ENCODE peak calls at places on chromosomes 5 and 9, in seven cellular contexts. One of them, this sample, is unnamed.

GRCh38 chr9:607417-607816 is 234.1 kb upstream of the DMRT1 start:
- DNase-seq in tibial artery: no peak
- DNase-seq in left ventricle myocardium inferior: no peak
- DNase-seq in brain microvascular endothelial cell: no peak
- DNase-seq in mesendoderm: no peak
- DNase-seq in keratinocyte: peak; percentile 94
- DNase-seq in CD4-positive, CD25-positive, alpha-beta regulatory T cell: no peak
- DNase-seq in this sample: no peak

GRCh38 chr5:82418608-82418950 is 140.4 kb upstream of the RPS23 start:
- DNase-seq in CD4-positive, CD25-positive, alpha-beta regulatory T cell: no peak
- DNase-seq in tibial artery: no peak
- DNase-seq in mesendoderm: no peak
- DNase-seq in keratinocyte: no peak
- DNase-seq in left ventricle myocardium inferior: no peak
- DNase-seq in brain microvascular endothelial cell: no peak
- DNase-seq in this sample: no peak

GRCh38 chr9:35603506-35603985 is 1.5 kb upstream of the TESK1 start:
- DNase-seq in mesendoderm: no peak
- DNase-seq in CD4-positive, CD25-positive, alpha-beta regulatory T cell: no peak
- DNase-seq in brain microvascular endothelial cell: peak; percentile 53
- DNase-seq in tibial artery: peak; percentile 94
- DNase-seq in left ventricle myocardium inferior: peak; percentile 67
- DNase-seq in keratinocyte: no peak
- DNase-seq in this sample: no peak

GRCh38 chr9:102069969-102070368 is 331.5 kb upstream of the GRIN3A start:
- DNase-seq in keratinocyte: no peak
- DNase-seq in tibial artery: no peak
- DNase-seq in left ventricle myocardium inferior: no peak
- DNase-seq in CD4-positive, CD25-positive, alpha-beta regulatory T cell: no peak
- DNase-seq in brain microvascular endothelial cell: peak; percentile 51
- DNase-seq in mesendoderm: no peak
- DNase-seq in this sample: no peak

GRCh38 chr5:178392386-178392785 is 159.8 kb upstream of the PHYKPL start:
- DNase-seq in brain microvascular endothelial cell: no peak
- DNase-seq in left ventricle myocardium inferior: no peak
- DNase-seq in mesendoderm: no peak
- DNase-seq in keratinocyte: no peak
- DNase-seq in tibial artery: no peak
- DNase-seq in CD4-positive, CD25-positive, alpha-beta regulatory T cell: no peak
- DNase-seq in this sample: peak; percentile 20

GRCh38 chr5:429453-430188 is 13.4 kb upstream of the EXOC3 start:
- DNase-seq in mesendoderm: no peak
- DNase-seq in tibial artery: peak; percentile 59
- DNase-seq in keratinocyte: no peak
- DNase-seq in left ventricle myocardium inferior: no peak
- DNase-seq in brain microvascular endothelial cell: peak; percentile 38
- DNase-seq in CD4-positive, CD25-positive, alpha-beta regulatory T cell: no peak
- DNase-seq in this sample: peak; percentile 72

GRCh38 chr5:58925627-58926545 is 343.0 kb downstream of the RAB3C start:
- DNase-seq in tibial artery: no peak
- DNase-seq in left ventricle myocardium inferior: no peak
- DNase-seq in CD4-positive, CD25-positive, alpha-beta regulatory T cell: no peak
- DNase-seq in brain microvascular endothelial cell: no peak
- DNase-seq in mesendoderm: no peak
- DNase-seq in keratinocyte: no peak
- DNase-seq in this sample: peak; percentile 43

GRCh38 chr9:121326130-121326838 is 43.8 kb downstream of the STOM start:
- DNase-seq in CD4-positive, CD25-positive, alpha-beta regulatory T cell: no peak
- DNase-seq in tibial artery: peak; percentile 99
- DNase-seq in mesendoderm: peak; percentile 87
- DNase-seq in brain microvascular endothelial cell: peak; percentile 31
- DNase-seq in keratinocyte: no peak
- DNase-seq in left ventricle myocardium inferior: peak; percentile 89
- DNase-seq in this sample: no peak

GRCh38 chr5:37116359-37116758 is 132.8 kb downstream of the CPLANE1 start:
- DNase-seq in left ventricle myocardium inferior: no peak
- DNase-seq in tibial artery: no peak
- DNase-seq in CD4-positive, CD25-positive, alpha-beta regulatory T cell: no peak
- DNase-seq in keratinocyte: no peak
- DNase-seq in mesendoderm: no peak
- DNase-seq in brain microvascular endothelial cell: no peak
- DNase-seq in this sample: no peak

GRCh38 chr9:78406146-78406545 is 109.2 kb downstream of the PSAT1 start:
- DNase-seq in brain microvascular endothelial cell: no peak
- DNase-seq in mesendoderm: no peak
- DNase-seq in CD4-positive, CD25-positive, alpha-beta regulatory T cell: no peak
- DNase-seq in keratinocyte: no peak
- DNase-seq in left ventricle myocardium inferior: no peak
- DNase-seq in tibial artery: no peak
- DNase-seq in this sample: no peak

GRCh38 chr9:34592895-34593601 is 3.5 kb upstream of the CNTFR start:
- DNase-seq in keratinocyte: no peak
- DNase-seq in tibial artery: peak; percentile 88
- DNase-seq in brain microvascular endothelial cell: no peak
- DNase-seq in CD4-positive, CD25-positive, alpha-beta regulatory T cell: no peak
- DNase-seq in left ventricle myocardium inferior: peak; percentile 81
- DNase-seq in mesendoderm: no peak
- DNase-seq in this sample: peak; percentile 93

GRCh38 chr9:97615439-97616072 is 17.6 kb downstream of the TSTD2 start:
- DNase-seq in left ventricle myocardium inferior: no peak
- DNase-seq in CD4-positive, CD25-positive, alpha-beta regulatory T cell: peak; percentile 59
- DNase-seq in brain microvascular endothelial cell: peak; percentile 52
- DNase-seq in mesendoderm: peak; percentile 61
- DNase-seq in keratinocyte: no peak
- DNase-seq in tibial artery: no peak
- DNase-seq in this sample: peak; percentile 62

GRCh38 chr9:133056533-133056932 is 5.2 kb upstream of the CEL start:
- DNase-seq in brain microvascular endothelial cell: no peak
- DNase-seq in mesendoderm: no peak
- DNase-seq in tibial artery: no peak
- DNase-seq in CD4-positive, CD25-positive, alpha-beta regulatory T cell: no peak
- DNase-seq in left ventricle myocardium inferior: no peak
- DNase-seq in keratinocyte: no peak
- DNase-seq in this sample: no peak

GRCh38 chr5:163347671-163348070 is 89.7 kb upstream of the CCNG1 start:
- DNase-seq in left ventricle myocardium inferior: no peak
- DNase-seq in CD4-positive, CD25-positive, alpha-beta regulatory T cell: peak; percentile 45
- DNase-seq in mesendoderm: peak; percentile 76
- DNase-seq in keratinocyte: peak; percentile 1
- DNase-seq in tibial artery: no peak
- DNase-seq in brain microvascular endothelial cell: peak; percentile 51
- DNase-seq in this sample: peak; percentile 72

GRCh38 chr5:64384761-64385160 is 121.1 kb upstream of the RGS7BP start:
- DNase-seq in tibial artery: no peak
- DNase-seq in left ventricle myocardium inferior: no peak
- DNase-seq in brain microvascular endothelial cell: peak; percentile 60
- DNase-seq in CD4-positive, CD25-positive, alpha-beta regulatory T cell: no peak
- DNase-seq in keratinocyte: no peak
- DNase-seq in mesendoderm: peak; percentile 40
- DNase-seq in this sample: peak; percentile 7

GRCh38 chr5:175219256-175219835 is 224.6 kb downstream of the DRD1 start:
- DNase-seq in CD4-positive, CD25-positive, alpha-beta regulatory T cell: no peak
- DNase-seq in mesendoderm: no peak
- DNase-seq in left ventricle myocardium inferior: no peak
- DNase-seq in tibial artery: no peak
- DNase-seq in keratinocyte: no peak
- DNase-seq in brain microvascular endothelial cell: no peak
- DNase-seq in this sample: no peak

GRCh38 chr5:23466401-23466886 is 41.0 kb upstream of the PRDM9 start:
- DNase-seq in left ventricle myocardium inferior: no peak
- DNase-seq in mesendoderm: no peak
- DNase-seq in brain microvascular endothelial cell: peak; percentile 24
- DNase-seq in tibial artery: no peak
- DNase-seq in keratinocyte: no peak
- DNase-seq in CD4-positive, CD25-positive, alpha-beta regulatory T cell: no peak
- DNase-seq in this sample: no peak

GRCh38 chr9:35646583-35647265 is 4.0 kb downstream of the SIT1 start:
- DNase-seq in brain microvascular endothelial cell: peak; percentile 81
- DNase-seq in left ventricle myocardium inferior: peak; percentile 93
- DNase-seq in tibial artery: peak; percentile 96
- DNase-seq in keratinocyte: no peak
- DNase-seq in mesendoderm: peak; percentile 92
- DNase-seq in CD4-positive, CD25-positive, alpha-beta regulatory T cell: peak; percentile 93
- DNase-seq in this sample: peak; percentile 98

GRCh38 chr5:156396830-156397081 is 69.8 kb downstream of the SGCD start:
- DNase-seq in keratinocyte: no peak
- DNase-seq in mesendoderm: peak; percentile 14
- DNase-seq in tibial artery: no peak
- DNase-seq in left ventricle myocardium inferior: no peak
- DNase-seq in brain microvascular endothelial cell: no peak
- DNase-seq in CD4-positive, CD25-positive, alpha-beta regulatory T cell: no peak
- DNase-seq in this sample: no peak

GRCh38 chr5:58849995-58850667 is 267.3 kb downstream of the RAB3C start:
- DNase-seq in keratinocyte: no peak
- DNase-seq in mesendoderm: peak; percentile 97
- DNase-seq in left ventricle myocardium inferior: no peak
- DNase-seq in CD4-positive, CD25-positive, alpha-beta regulatory T cell: no peak
- DNase-seq in brain microvascular endothelial cell: peak; percentile 6
- DNase-seq in tibial artery: no peak
- DNase-seq in this sample: peak; percentile 31

GRCh38 chr5:140554454-140554853 is 2.8 kb downstream of the SRA1 start:
- DNase-seq in keratinocyte: no peak
- DNase-seq in mesendoderm: no peak
- DNase-seq in brain microvascular endothelial cell: peak; percentile 73
- DNase-seq in left ventricle myocardium inferior: no peak
- DNase-seq in CD4-positive, CD25-positive, alpha-beta regulatory T cell: no peak
- DNase-seq in tibial artery: no peak
- DNase-seq in this sample: no peak

GRCh38 chr5:140557965-140558364 is 692 bp upstream of the SRA1 start:
- DNase-seq in tibial artery: no peak
- DNase-seq in left ventricle myocardium inferior: no peak
- DNase-seq in mesendoderm: no peak
- DNase-seq in CD4-positive, CD25-positive, alpha-beta regulatory T cell: no peak
- DNase-seq in brain microvascular endothelial cell: no peak
- DNase-seq in keratinocyte: no peak
- DNase-seq in this sample: no peak

GRCh38 chr5:140557136-140557805 is at the start of gene SRA1:
- DNase-seq in left ventricle myocardium inferior: peak; percentile 94
- DNase-seq in mesendoderm: peak; percentile 95
- DNase-seq in tibial artery: peak; percentile 94
- DNase-seq in brain microvascular endothelial cell: peak; percentile 91
- DNase-seq in keratinocyte: peak; percentile 45
- DNase-seq in CD4-positive, CD25-positive, alpha-beta regulatory T cell: peak; percentile 77
- DNase-seq in this sample: peak; percentile 97

GRCh38 chr5:140556438-140556837 is 835 bp downstream of the SRA1 start:
- DNase-seq in CD4-positive, CD25-positive, alpha-beta regulatory T cell: peak; percentile 17
- DNase-seq in mesendoderm: no peak
- DNase-seq in keratinocyte: no peak
- DNase-seq in tibial artery: no peak
- DNase-seq in brain microvascular endothelial cell: no peak
- DNase-seq in left ventricle myocardium inferior: no peak
- DNase-seq in this sample: no peak

GRCh38 chr5:140555747-140556312 is 1.4 kb downstream of the SRA1 start:
- DNase-seq in tibial artery: no peak
- DNase-seq in brain microvascular endothelial cell: no peak
- DNase-seq in left ventricle myocardium inferior: no peak
- DNase-seq in keratinocyte: no peak
- DNase-seq in CD4-positive, CD25-positive, alpha-beta regulatory T cell: no peak
- DNase-seq in mesendoderm: no peak
- DNase-seq in this sample: no peak
- H3K4me3 ChIP-seq in tibial artery: no peak overlapping the region
- H3K4me3 ChIP-seq in brain microvascular endothelial cell: peak overlapping the region; percentile 84
- H3K4me3 ChIP-seq in left ventricle myocardium inferior: peak overlapping the region; percentile 80
- H3K4me3 ChIP-seq in keratinocyte: peak overlapping the region; percentile 66
- H3K4me3 ChIP-seq in CD4-positive, CD25-positive, alpha-beta regulatory T cell: peak overlapping the region; percentile 88
- H3K4me3 ChIP-seq in mesendoderm: no peak overlapping the region
- H3K4me3 ChIP-seq in this sample: peak overlapping the region; percentile 82

DNA sequence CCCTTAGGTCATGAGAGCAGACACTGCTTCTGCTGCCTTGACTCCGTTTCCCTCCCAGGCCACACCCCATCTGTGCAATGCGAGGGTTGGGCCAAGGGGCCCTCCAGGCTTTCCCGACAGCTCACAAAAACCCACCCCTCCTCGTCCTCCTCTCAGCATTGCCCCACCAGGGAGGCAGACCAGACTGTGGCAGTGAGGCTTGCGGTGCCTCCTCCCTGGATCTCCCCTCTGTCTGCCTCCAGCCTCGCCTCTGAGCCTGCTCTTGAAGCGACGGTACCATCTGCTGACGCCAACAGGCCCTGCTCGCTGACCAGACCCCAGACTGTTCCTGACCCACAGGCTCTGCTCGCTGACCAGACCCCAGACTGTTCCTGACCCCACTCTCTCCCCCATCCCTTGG is 99.2 kb upstream of the CACNA1B start:
- DNase-seq in left ventricle myocardium inferior: no peak
- DNase-seq in tibial artery: no peak
- DNase-seq in CD4-positive, CD25-positive, alpha-beta regulatory T cell: no peak
- DNase-seq in keratinocyte: no peak
- DNase-seq in brain microvascular endothelial cell: no peak
- DNase-seq in mesendoderm: no peak
- DNase-seq in this sample: no peak
- H3K36me3 ChIP-seq in left ventricle myocardium inferior: peaks cover 82% of the 10 kb centered on the region
- H3K36me3 ChIP-seq in tibial artery: peaks cover 63% of the 10 kb centered on the region
- H3K36me3 ChIP-seq in CD4-positive, CD25-positive, alpha-beta regulatory T cell: peaks cover 78% of the 10 kb centered on the region
- H3K36me3 ChIP-seq in keratinocyte: peaks cover 46% of the 10 kb centered on the region
- H3K36me3 ChIP-seq in brain microvascular endothelial cell: peaks cover 30% of the 10 kb centered on the region
- H3K36me3 ChIP-seq in mesendoderm: peaks cover 7% of the 10 kb centered on the region
- H3K36me3 ChIP-seq in this sample: peaks cover 35% of the 10 kb centered on the region

GRCh38 chr5:133687212-133688051 is 75.1 kb upstream of the FSTL4 start:
- DNase-seq in keratinocyte: no peak
- DNase-seq in mesendoderm: peak; percentile 76
- DNase-seq in CD4-positive, CD25-positive, alpha-beta regulatory T cell: no peak
- DNase-seq in left ventricle myocardium inferior: no peak
- DNase-seq in tibial artery: no peak
- DNase-seq in brain microvascular endothelial cell: no peak
- DNase-seq in this sample: no peak

GRCh38 chr5:133685402-133686018 is 73.2 kb upstream of the FSTL4 start:
- DNase-seq in left ventricle myocardium inferior: no peak
- DNase-seq in CD4-positive, CD25-positive, alpha-beta regulatory T cell: no peak
- DNase-seq in mesendoderm: no peak
- DNase-seq in tibial artery: peak; percentile 72
- DNase-seq in keratinocyte: no peak
- DNase-seq in brain microvascular endothelial cell: no peak
- DNase-seq in this sample: no peak

GRCh38 chr5:133688386-133688785 is 76.0 kb upstream of the FSTL4 start:
- DNase-seq in keratinocyte: no peak
- DNase-seq in brain microvascular endothelial cell: no peak
- DNase-seq in CD4-positive, CD25-positive, alpha-beta regulatory T cell: no peak
- DNase-seq in mesendoderm: no peak
- DNase-seq in tibial artery: no peak
- DNase-seq in left ventricle myocardium inferior: no peak
- DNase-seq in this sample: no peak

GRCh38 chr5:133683646-133684290 is 71.4 kb upstream of the FSTL4 start:
- DNase-seq in brain microvascular endothelial cell: no peak
- DNase-seq in mesendoderm: no peak
- DNase-seq in CD4-positive, CD25-positive, alpha-beta regulatory T cell: no peak
- DNase-seq in tibial artery: peak; percentile 20
- DNase-seq in left ventricle myocardium inferior: no peak
- DNase-seq in keratinocyte: no peak
- DNase-seq in this sample: no peak

GRCh38 chr5:133686566-133686965 is 74.2 kb upstream of the FSTL4 start:
- DNase-seq in left ventricle myocardium inferior: no peak
- DNase-seq in CD4-positive, CD25-positive, alpha-beta regulatory T cell: no peak
- DNase-seq in brain microvascular endothelial cell: no peak
- DNase-seq in mesendoderm: no peak
- DNase-seq in tibial artery: no peak
- DNase-seq in keratinocyte: no peak
- DNase-seq in this sample: no peak
- H3K27me3 ChIP-seq in left ventricle myocardium inferior: peaks cover 99% of the 10 kb centered on the region
- H3K27me3 ChIP-seq in CD4-positive, CD25-positive, alpha-beta regulatory T cell: no peaks in the 10 kb centered on the region
- H3K27me3 ChIP-seq in brain microvascular endothelial cell: no peaks in the 10 kb centered on the region
- H3K27me3 ChIP-seq in mesendoderm: no peaks in the 10 kb centered on the region
- H3K27me3 ChIP-seq in tibial artery: peaks cover 37% of the 10 kb centered on the region
- H3K27me3 ChIP-seq in keratinocyte: peaks cover 11% of the 10 kb centered on the region
- H3K27me3 ChIP-seq in this sample: no peaks in the 10 kb centered on the region

GRCh38 chr5:50420343-50420935 is 20.6 kb downstream of the EMB start:
- DNase-seq in tibial artery: no peak
- DNase-seq in left ventricle myocardium inferior: no peak
- DNase-seq in CD4-positive, CD25-positive, alpha-beta regulatory T cell: no peak
- DNase-seq in keratinocyte: no peak
- DNase-seq in mesendoderm: no peak
- DNase-seq in brain microvascular endothelial cell: no peak
- DNase-seq in this sample: no peak

GRCh38 chr5:50415912-50416311 is 25.2 kb downstream of the EMB start:
- DNase-seq in CD4-positive, CD25-positive, alpha-beta regulatory T cell: peak; percentile 76
- DNase-seq in keratinocyte: no peak
- DNase-seq in tibial artery: no peak
- DNase-seq in left ventricle myocardium inferior: no peak
- DNase-seq in mesendoderm: no peak
- DNase-seq in brain microvascular endothelial cell: no peak
- DNase-seq in this sample: no peak
- H3K4me3 ChIP-seq in CD4-positive, CD25-positive, alpha-beta regulatory T cell: peak overlapping the region; percentile 51
- H3K4me3 ChIP-seq in keratinocyte: no peak overlapping the region
- H3K4me3 ChIP-seq in tibial artery: no peak overlapping the region
- H3K4me3 ChIP-seq in left ventricle myocardium inferior: no peak overlapping the region
- H3K4me3 ChIP-seq in mesendoderm: no peak overlapping the region
- H3K4me3 ChIP-seq in brain microvascular endothelial cell: no peak overlapping the region
- H3K4me3 ChIP-seq in this sample: no peak overlapping the region

This sample was measured in H7.